ENCODE peak calls at places on chromosomes 12 and 14, in eight cellular contexts. P, H, T, K, M, N, C and O are unnamed samples.

GRCh38 chr12:38890102-38890501 is 15.3 kb downstream of the CPNE8 start:
- DNase-seq in M (no peak), H (no peak), T (no peak), C (no peak), K (no peak), N (no peak), P (no peak), O (no peak)

GRCh38 chr12:102950107-102950949 is 7.1 kb upstream of the ASCL1 start:
- DNase-seq in T (no peak), N (no peak), H (peak), C (peak), M (no peak), P (no peak), K (no peak), O (peak)

GRCh38 chr12:107320031-107320928 is 226.9 kb upstream of the CRY1 start:
- DNase-seq in H (peak), T (peak), C (peak), M (peak), N (no peak), P (peak), K (no peak), O (peak)

GRCh38 chr12:16166563-16167470 is 110.7 kb downstream of the SLC15A5 start:
- DNase-seq in H (no peak), M (no peak), K (no peak), T (no peak), P (no peak), C (no peak), N (no peak), O (no peak)

GRCh38 chr14:78519863-78520262 is 349.7 kb downstream of the NRXN3 start:
- DNase-seq in H (peak), N (peak), C (no peak), M (peak), T (peak), P (peak), K (no peak), O (no peak)

GRCh38 chr14:21024668-21025373 is at the start of gene NDRG2:
- DNase-seq in P (no peak), H (peak), T (no peak), C (peak), K (peak), M (peak), N (peak), O (peak)

GRCh38 chr12:93839076-93839475 is 161.9 kb downstream of the CRADD start:
- DNase-seq in M (no peak), P (peak), C (no peak), N (peak), T (no peak), H (no peak), K (no peak), O (no peak)

GRCh38 chr12:75208851-75209781 is 523 bp downstream of the KCNC2 start:
- DNase-seq in M (no peak), C (no peak), K (no peak), N (peak), T (no peak), P (peak), H (peak), O (peak)

GRCh38 chr12:6768385-6769002 is 2.3 kb downstream of the PTMS start:
- DNase-seq in M (no peak), T (no peak), C (no peak), K (no peak), N (no peak), H (no peak), P (peak), O (peak)

GRCh38 chr12:122740351-122740750 is 9.7 kb upstream of the HCAR1 start:
- DNase-seq in P (no peak), T (no peak), C (no peak), M (no peak), H (no peak), N (no peak), K (peak), O (no peak)

GRCh38 chr14:56310643-56311042 is 192.4 kb downstream of the PELI2 start:
- DNase-seq in C (no peak), T (no peak), H (no peak), N (no peak), P (peak), M (no peak), K (no peak), O (no peak)

GRCh38 chr12:32821293-32822089 is 65.8 kb upstream of the YARS2 start:
- DNase-seq in C (no peak), T (no peak), P (no peak), N (peak), K (no peak), H (no peak), M (no peak), O (no peak)

GRCh38 chr12:119998471-119999245 is 9.6 kb downstream of the BICDL1 start:
- DNase-seq in H (no peak), M (no peak), N (no peak), P (no peak), K (no peak), T (no peak), C (no peak), O (no peak)

GRCh38 chr12:119544780-119545625 is 48.6 kb upstream of the TMEM233 start:
- DNase-seq in M (peak), C (peak), P (peak), N (peak), H (peak), K (peak), T (peak), O (peak)

GRCh38 chr12:130300725-130301124 is 37.0 kb upstream of the PIWIL1 start:
- DNase-seq in T (no peak), H (no peak), M (no peak), P (no peak), N (no peak), K (no peak), C (no peak), O (no peak)

GRCh38 chr12:64181504-64182291 is 40.4 kb downstream of the KICS2 start:
- DNase-seq in M (peak), H (peak), T (peak), C (no peak), P (peak), K (peak), N (peak), O (peak)

GRCh38 chr12:870378-870777 is 79.1 kb downstream of the RAD52 start:
- DNase-seq in K (no peak), P (no peak), T (no peak), M (no peak), C (no peak), N (no peak), H (no peak), O (no peak)

GRCh38 chr14:83184531-83184930 is 1650.9 kb upstream of the SEL1L start:
- DNase-seq in M (no peak), H (no peak), T (no peak), N (no peak), K (no peak), C (no peak), P (no peak), O (no peak)

GRCh38 chr12:105418821-105419291 is 88.4 kb downstream of the C12orf75 start:
- DNase-seq in M (no peak), N (no peak), T (no peak), K (no peak), P (no peak), C (no peak), H (no peak), O (no peak)

GRCh38 chr14:61406198-61406597 is 84.8 kb downstream of the PRKCH start:
- DNase-seq in C (no peak), N (peak), T (no peak), M (no peak), H (no peak), K (no peak), P (no peak), O (no peak)

GRCh38 chr12:879641-880040 is 69.9 kb downstream of the RAD52 start:
- DNase-seq in N (peak), H (no peak), K (no peak), M (no peak), P (peak), T (peak), C (no peak), O (no peak)

GRCh38 chr14:96090441-96091148 is 51.4 kb downstream of the C14orf132 start:
- DNase-seq in T (peak), C (no peak), K (peak), H (no peak), P (peak), M (peak), N (peak), O (peak)

GRCh38 chr12:102638777-102639176 is 158.4 kb upstream of the IGF1 start:
- DNase-seq in H (no peak), K (no peak), C (no peak), P (peak), N (no peak), T (peak), M (no peak), O (no peak)

GRCh38 chr12:8644345-8645248 is 18.0 kb downstream of the MFAP5 start:
- DNase-seq in M (no peak), T (no peak), C (peak), K (no peak), P (no peak), H (no peak), N (peak), O (no peak)

GRCh38 chr12:89933911-89934310 is 225.3 kb upstream of the ATP2B1 start:
- DNase-seq in M (no peak), N (no peak), H (no peak), C (no peak), K (no peak), T (no peak), P (peak), O (no peak)

GRCh38 chr12:286531-287300 is 24.1 kb upstream of the SLC6A13 start:
- DNase-seq in H (no peak), K (no peak), C (no peak), T (no peak), M (no peak), N (no peak), P (no peak), O (no peak)

GRCh38 chr14:95609398-95609990 is 74.6 kb downstream of the GLRX5 start:
- DNase-seq in P (peak), K (no peak), N (peak), H (peak), T (no peak), M (no peak), C (peak), O (peak)

GRCh38 chr14:105478624-105479305 is 4.1 kb downstream of the CRIP2 start:
- DNase-seq in K (peak), H (no peak), T (no peak), M (no peak), C (no peak), P (no peak), N (no peak), O (no peak)

GRCh38 chr14:90375934-90376333 is 20.9 kb upstream of the CALM1 start:
- DNase-seq in N (no peak), H (no peak), M (no peak), P (no peak), C (no peak), T (no peak), K (no peak), O (no peak)

GRCh38 chr12:22981711-22982110 is 356.7 kb downstream of the ETNK1 start:
- DNase-seq in K (no peak), C (no peak), H (peak), T (peak), P (peak), M (no peak), N (no peak), O (peak)

GRCh38 chr14:68777644-68778043 is 15.2 kb downstream of the ZFP36L1 start:
- DNase-seq in C (no peak), P (no peak), N (no peak), K (no peak), M (no peak), T (no peak), H (no peak), O (no peak)

GRCh38 chr12:130764475-130765185 is 48.5 kb upstream of the RIMBP2 start:
- DNase-seq in P (peak), K (no peak), T (no peak), M (no peak), C (no peak), H (peak), N (peak), O (no peak)

GRCh38 chr12:130664252-130664651 is 51.8 kb downstream of the RIMBP2 start:
- DNase-seq in H (no peak), T (no peak), K (no peak), N (no peak), P (no peak), M (no peak), C (no peak), O (no peak)

GRCh38 chr12:30111719-30112118 is 328.0 kb upstream of the TMTC1 start:
- DNase-seq in P (no peak), N (peak), C (no peak), K (no peak), H (no peak), T (no peak), M (no peak), O (no peak)

GRCh38 chr12:124586756-124587155 is 19.3 kb upstream of the NCOR2 start:
- DNase-seq in N (peak), P (no peak), K (no peak), M (no peak), T (no peak), C (no peak), H (peak), O (no peak)

GRCh38 chr14:50023671-50024490 is 92.5 kb downstream of the VCPKMT start:
- DNase-seq in K (peak), M (no peak), C (no peak), P (peak), T (no peak), H (no peak), N (no peak), O (no peak)

GRCh38 chr12:27966870-27967269 is 5.7 kb downstream of the PTHLH start:
- DNase-seq in P (peak), C (no peak), N (peak), M (no peak), H (peak), T (peak), K (no peak), O (no peak)

GRCh38 chr12:65899289-65899688 is 75.0 kb downstream of the HMGA2 start:
- DNase-seq in M (no peak), N (no peak), C (no peak), P (no peak), T (no peak), K (no peak), H (no peak), O (no peak)

GRCh38 chr12:65895759-65896656 is 71.7 kb downstream of the HMGA2 start:
- DNase-seq in M (no peak), N (peak), T (no peak), C (no peak), H (peak), P (no peak), K (no peak), O (no peak)

GRCh38 chr12:65894624-65895023 is 70.3 kb downstream of the HMGA2 start:
- DNase-seq in H (no peak), N (no peak), T (no peak), M (no peak), K (no peak), P (no peak), C (no peak), O (no peak)

GRCh38 chr12:65895031-65895430 is 70.7 kb downstream of the HMGA2 start:
- DNase-seq in P (no peak), N (no peak), M (no peak), H (no peak), C (no peak), T (no peak), K (no peak), O (no peak)

GRCh38 chr12:65896743-65897142 is 72.5 kb downstream of the HMGA2 start:
- DNase-seq in M (no peak), T (no peak), N (no peak), P (no peak), K (no peak), C (no peak), H (no peak), O (no peak)
- H3K4me3 ChIP-seq in M (no peak), T (no peak), N (no peak), P (no peak), K (no peak), C (no peak), H (peak), O (no peak)

GRCh38 chr12:14396071-14396470 is 30.6 kb downstream of the ATF7IP start:
- DNase-seq in H (no peak), T (no peak), K (no peak), P (peak), N (no peak), M (no peak), C (peak), O (no peak)

GRCh38 chr12:14394317-14395058 is 29.0 kb downstream of the ATF7IP start:
- DNase-seq in P (peak), N (peak), H (peak), C (peak), T (peak), M (no peak), K (no peak), O (no peak)

GRCh38 chr12:14390885-14391530 is 25.5 kb downstream of the ATF7IP start:
- DNase-seq in C (no peak), K (no peak), N (no peak), H (no peak), M (no peak), T (no peak), P (no peak), O (no peak)

GRCh38 chr12:14393736-14394135 is 28.3 kb downstream of the ATF7IP start:
- DNase-seq in K (no peak), P (peak), H (no peak), M (no peak), N (no peak), T (no peak), C (no peak), O (no peak)

DNA sequence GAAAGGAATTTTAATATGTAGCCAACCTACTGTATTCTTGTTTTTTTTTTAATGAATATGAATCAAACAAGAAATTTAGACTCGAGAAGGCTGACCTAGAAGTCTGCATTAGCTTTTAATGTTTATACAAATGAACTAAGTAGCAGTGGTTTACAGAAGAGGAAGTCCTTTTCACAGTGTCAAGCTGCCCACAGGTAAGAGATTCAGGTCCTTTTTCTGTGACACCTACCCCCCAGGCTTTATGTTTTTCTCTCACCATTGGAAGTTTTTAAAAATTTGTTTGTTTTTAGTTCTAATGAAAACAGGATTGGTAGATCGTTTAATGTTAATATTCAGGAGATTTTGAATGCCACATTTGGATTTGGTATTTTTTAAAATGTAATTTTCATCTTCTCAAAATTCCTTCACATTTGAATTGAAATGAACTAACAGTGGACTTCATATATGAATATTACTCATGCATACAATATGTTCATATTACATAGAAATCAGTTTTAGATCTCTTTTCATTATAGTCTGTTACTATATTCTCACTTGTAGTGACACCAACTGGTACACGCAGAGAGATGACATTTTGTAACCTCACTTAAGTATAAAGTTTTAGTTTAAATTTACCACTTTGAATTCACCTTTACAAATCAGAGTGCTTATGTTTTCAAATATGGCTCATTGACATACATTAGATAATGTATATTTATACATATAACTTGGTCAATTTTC is 29.7 kb downstream of the ATF7IP start:
- DNase-seq in N (no peak), H (no peak), P (no peak), C (peak), M (no peak), T (no peak), K (no peak), O (no peak)
- H3K4me3 ChIP-seq in N (no peak), H (no peak), P (no peak), C (peak), M (no peak), T (no peak), K (peak), O (no peak)

DNA sequence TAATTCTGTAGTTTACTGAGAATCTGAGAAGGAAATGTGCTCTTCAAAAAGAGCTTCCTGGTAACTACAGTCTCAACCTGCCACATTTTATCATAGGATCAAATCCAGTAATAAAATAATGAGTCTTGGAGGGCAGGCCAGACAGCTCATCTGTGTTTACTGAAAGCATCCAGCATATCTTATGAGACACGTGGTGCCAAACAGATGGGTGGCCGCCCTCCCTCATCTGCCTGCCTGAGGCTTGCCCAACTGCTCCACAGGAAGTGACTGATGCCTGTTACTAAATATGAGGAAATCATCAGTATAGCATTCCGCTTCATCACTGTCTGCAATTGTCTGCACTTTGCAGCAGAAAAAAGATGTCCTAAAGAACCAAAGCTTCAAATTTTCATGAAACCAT is 13.5 kb downstream of the DHRS7 start:
- DNase-seq in K (peak), C (no peak), H (no peak), N (peak), T (peak), M (peak), P (peak), O (no peak)
- H3K4me3 ChIP-seq in K (no peak), C (no peak), H (no peak), N (no peak), T (no peak), M (no peak), P (no peak), O (no peak)

GRCh38 chr12:132395192-132395907 is 66.0 kb upstream of the GALNT9 start:
- DNase-seq in H (no peak), K (peak), N (no peak), M (peak), T (no peak), P (no peak), C (no peak), O (peak)
- H3K4me3 ChIP-seq in H (no peak), K (no peak), N (no peak), M (no peak), T (no peak), P (no peak), C (no peak), O (no peak)

DNA sequence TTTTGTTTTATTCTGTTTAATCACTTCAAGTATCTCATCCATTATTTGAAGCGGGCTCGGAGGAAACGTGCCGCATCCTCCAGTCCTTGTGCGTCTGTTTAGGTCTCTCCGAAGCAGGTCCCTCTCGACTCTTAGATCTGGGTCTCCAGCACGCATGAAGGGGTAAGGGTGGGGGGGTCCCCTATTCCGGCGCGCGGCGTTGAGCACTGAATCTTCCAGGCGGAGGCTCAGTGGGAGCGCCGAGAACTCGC is 311 bp upstream of the LGR5 start:
- DNase-seq in T (no peak), P (no peak), C (no peak), M (no peak), K (no peak), H (no peak), N (no peak), O (no peak)
- H3K4me3 ChIP-seq in T (peak), P (peak), C (no peak), M (no peak), K (peak), H (peak), N (peak), O (peak)

GRCh38 chr14:67500981-67501380 is 12.5 kb upstream of the TMEM229B start:
- DNase-seq in C (no peak), P (no peak), M (no peak), H (no peak), N (no peak), T (no peak), K (no peak), O (no peak)

GRCh38 chr14:67505254-67505653 is 16.7 kb upstream of the TMEM229B start:
- DNase-seq in H (no peak), N (no peak), C (no peak), M (no peak), T (no peak), P (no peak), K (no peak), O (no peak)

GRCh38 chr14:67502867-67503266 is 14.3 kb upstream of the TMEM229B start:
- DNase-seq in C (no peak), N (no peak), P (no peak), M (no peak), H (no peak), T (no peak), K (no peak), O (no peak)

GRCh38 chr14:67497716-67498115 is 9.2 kb upstream of the TMEM229B start:
- DNase-seq in P (no peak), C (no peak), H (no peak), N (no peak), K (no peak), M (no peak), T (no peak), O (no peak)

GRCh38 chr14:67503331-67503730 is 14.8 kb upstream of the TMEM229B start:
- DNase-seq in H (no peak), M (no peak), N (no peak), K (no peak), C (no peak), T (no peak), P (no peak), O (peak)
- H3K4me3 ChIP-seq in H (no peak), M (no peak), N (no peak), K (no peak), C (no peak), T (no peak), P (no peak), O (peak)